ENCODE peak calls at places on chromosomes 5 and 9, in four cellular contexts. Z is IMR-90, H is sigmoid colon, E is gastrocnemius medialis. L is an unnamed sample.

GRCh38 chr5:1656271-1656975 is 132.7 kb upstream of the LPCAT1 start:
- DNase-seq in Z (no peak), H (no peak), E (no peak), L (no peak)

GRCh38 chr5:143499480-143500114 is 96.1 kb upstream of the NR3C1 start:
- DNase-seq in Z (no peak), H (no peak), E (no peak), L (no peak)

GRCh38 chr5:177189965-177190364 is 56.4 kb downstream of the NSD1 start:
- DNase-seq in Z (no peak), H (no peak), E (no peak), L (no peak)

GRCh38 chr5:54778783-54779182 is 206.6 kb downstream of the ESM1 start:
- DNase-seq in Z (no peak), H (no peak), E (no peak), L (no peak)

GRCh38 chr5:177605078-177605477 is 5.1 kb downstream of the B4GALT7 start:
- DNase-seq in Z (no peak), H (no peak), E (no peak), L (no peak)

GRCh38 chr9:38213591-38213990 is 144.6 kb upstream of the SHB start:
- DNase-seq in Z (no peak), H (no peak), E (no peak), L (no peak)

GRCh38 chr5:134085411-134085810 is 29.1 kb upstream of the TCF7 start:
- DNase-seq in Z (no peak), H (peak), E (no peak), L (no peak)

GRCh38 chr9:131776473-131776872 is 36.6 kb upstream of the RAPGEF1 start:
- DNase-seq in Z (peak), H (no peak), E (no peak), L (no peak)

GRCh38 chr5:72156921-72157320 is 49.6 kb downstream of the MAP1B start:
- DNase-seq in Z (peak), H (no peak), E (no peak), L (peak)

GRCh38 chr5:14720236-14720923 is 55.9 kb downstream of the OTULIN start:
- DNase-seq in Z (peak), H (no peak), E (no peak), L (peak)

GRCh38 chr5:173753307-173754168 is 134.6 kb upstream of the CPEB4 start:
- DNase-seq in Z (peak), H (no peak), E (peak), L (no peak)

GRCh38 chr5:127656825-127657224 is 7.9 kb downstream of the CTXN3 start:
- DNase-seq in Z (no peak), H (no peak), E (peak), L (no peak)

GRCh38 chr9:30015073-30015472 is 2369.4 kb upstream of the ACO1 start:
- DNase-seq in Z (no peak), H (no peak), E (no peak), L (no peak)

GRCh38 chr9:100084145-100084478 is 14.7 kb downstream of the ERP44 start:
- DNase-seq in Z (no peak), H (no peak), E (no peak), L (no peak)

GRCh38 chr5:35009059-35009458 is 38.7 kb downstream of the AGXT2 start:
- DNase-seq in Z (peak), H (no peak), E (no peak), L (no peak)

GRCh38 chr9:114893622-114894021 is 36.8 kb downstream of the TNFSF8 start:
- DNase-seq in Z (peak), H (no peak), E (no peak), L (no peak)

GRCh38 chr5:53884411-53884810 is 324.0 kb downstream of the NDUFS4 start:
- DNase-seq in Z (no peak), H (no peak), E (no peak), L (no peak)

GRCh38 chr9:126514037-126514821 is 99.5 kb upstream of the LMX1B start:
- DNase-seq in Z (peak), H (peak), E (no peak), L (peak)

GRCh38 chr5:23389543-23390215 is 117.7 kb upstream of the PRDM9 start:
- DNase-seq in Z (no peak), H (no peak), E (no peak), L (no peak)

GRCh38 chr9:2934883-2935282 is 91.0 kb upstream of the PUM3 start:
- DNase-seq in Z (no peak), H (peak), E (no peak), L (no peak)

GRCh38 chr5:159091051-159091450 is 8.7 kb downstream of the EBF1 start:
- DNase-seq in Z (no peak), H (no peak), E (no peak), L (no peak)

GRCh38 chr5:130109152-130109551 is 204.9 kb downstream of the CHSY3 start:
- DNase-seq in Z (peak), H (no peak), E (no peak), L (no peak)

GRCh38 chr5:89289604-89290003 is 406.6 kb upstream of the MEF2C start:
- DNase-seq in Z (peak), H (no peak), E (no peak), L (no peak)

GRCh38 chr9:69030851-69031645 is 4.5 kb upstream of the FXN start:
- DNase-seq in Z (peak), H (no peak), E (no peak), L (no peak)

GRCh38 chr5:93423333-93423714 is 157.7 kb downstream of the NR2F1-AS1 start:
- DNase-seq in Z (no peak), H (no peak), E (no peak), L (no peak)

GRCh38 chr5:104241051-104241450 is 678.5 kb upstream of the NUDT12 start:
- DNase-seq in Z (no peak), H (peak), E (no peak), L (no peak)

GRCh38 chr9:5493597-5494511 is 16.5 kb upstream of the PDCD1LG2 start:
- DNase-seq in Z (peak), H (no peak), E (no peak), L (peak)

DNA sequence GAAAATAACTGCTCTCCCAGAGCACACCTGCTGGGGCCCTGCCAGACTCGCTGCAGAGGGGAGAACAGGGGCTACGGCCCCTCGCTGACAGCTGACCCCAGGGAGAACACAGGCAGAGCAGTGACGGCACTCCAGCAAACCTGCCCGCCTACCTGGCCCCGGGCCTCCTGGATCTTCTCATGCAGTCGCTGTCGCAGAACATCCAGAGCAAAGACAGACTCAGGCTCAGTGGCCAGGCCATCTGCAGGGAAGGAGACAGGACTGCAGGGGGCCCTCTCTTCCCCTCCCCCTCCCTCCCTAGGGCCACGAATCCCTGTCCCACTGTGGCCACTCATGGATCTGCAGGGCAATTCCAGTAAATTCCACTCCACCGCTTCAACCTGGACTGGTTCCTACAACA is 2.4 kb downstream of the SURF6 start:
- DNase-seq in Z (no peak), H (peak), E (no peak), L (no peak)
- TF ChIP-seq POLR2A in Z (no peak), H (no peak), E (no peak), L (no peak)

DNA sequence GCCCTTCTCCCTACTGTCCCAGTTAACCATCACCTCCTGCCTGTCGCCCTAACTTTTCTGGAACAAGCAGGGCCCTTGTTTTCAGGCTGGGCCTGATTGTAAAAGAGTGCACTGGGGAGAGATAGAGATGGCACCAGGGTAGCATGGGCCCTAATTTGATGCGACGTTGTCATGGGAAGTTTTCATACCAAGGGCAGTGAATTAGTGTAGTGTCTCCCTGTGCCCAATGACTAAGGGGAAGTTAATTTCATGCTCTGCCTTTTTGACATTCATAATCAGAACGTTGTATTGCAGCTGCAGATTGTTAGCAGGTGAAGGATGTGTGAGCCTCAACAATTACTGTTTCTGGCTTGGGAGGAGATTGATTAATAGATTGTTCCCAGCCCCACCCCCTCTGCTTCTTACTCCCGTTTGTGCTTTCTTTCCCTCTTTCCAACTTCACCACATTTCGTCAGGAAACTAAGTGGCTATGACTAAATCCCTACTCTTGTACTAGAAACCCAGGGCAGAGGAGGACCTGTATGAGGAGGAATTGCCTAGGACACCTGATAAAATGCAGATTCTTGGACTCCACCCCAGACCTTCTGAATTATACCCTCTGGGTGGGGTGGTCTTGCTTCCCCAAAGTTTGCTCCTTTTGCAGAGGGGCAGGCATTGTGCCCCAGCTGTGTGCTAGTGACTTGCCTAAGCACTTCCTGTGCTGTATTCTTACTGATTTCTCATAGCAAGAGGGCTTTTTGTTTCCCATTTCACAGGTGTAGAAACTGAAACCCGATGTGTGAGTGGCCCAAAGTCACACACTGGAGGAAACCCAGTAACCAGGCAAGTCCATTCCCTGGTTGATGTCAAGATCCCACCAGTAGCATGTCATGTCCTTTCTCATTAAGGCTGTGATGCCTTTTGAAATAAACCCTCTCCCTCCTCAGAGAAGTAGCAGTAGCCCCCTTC is 56.3 kb downstream of the DAB2IP start:
- DNase-seq in Z (no peak), H (no peak), E (no peak), L (peak)
- TF ChIP-seq POLR2A in Z (no peak), H (no peak), E (no peak), L (no peak)

GRCh38 chr5:154858972-154859950 is 834 bp downstream of the CNOT8 start:
- DNase-seq in Z (no peak), H (no peak), E (no peak), L (no peak)
- TF ChIP-seq POLR2A in Z (no peak), H (no peak), E (no peak), L (no peak)

GRCh38 chr5:175695161-175696126 is 37.6 kb downstream of the HRH2 start:
- DNase-seq in Z (no peak), H (peak), E (no peak), L (no peak)
- TF ChIP-seq POLR2A in Z (no peak), H (no peak), E (peak), L (no peak)

GRCh38 chr5:118371973-118372650 is 616.2 kb downstream of the DTWD2 start:
- DNase-seq in Z (no peak), H (no peak), E (no peak), L (no peak)
- TF ChIP-seq POLR2A in Z (no peak), H (no peak), E (no peak), L (no peak)

GRCh38 chr5:128973244-128973643 is 8.0 kb downstream of the SLC27A6 start:
- DNase-seq in Z (no peak), H (no peak), E (no peak), L (no peak)
- TF ChIP-seq POLR2A in Z (no peak), H (no peak), E (no peak), L (no peak)

L was measured in H54.